ENCODE peak calls at places on chromosomes 3 and 15, in six cellular contexts. C is A549, S is PC-3, N is fibroblast of pulmonary artery, D is lower lobe of right lung, M is upper lobe of left lung. J is an unnamed sample.

GRCh38 chr3:99713440-99713839 is 75.0 kb downstream of the COL8A1 start:
- DNase-seq in C (no peak), S (no peak), N (no peak), D (no peak), M (no peak), J (no peak)

GRCh38 chr3:111112913-111113312 is 41.3 kb downstream of the NECTIN3 start:
- DNase-seq in C (no peak), S (no peak), N (peak; percentile 69), D (no peak), M (no peak), J (no peak)

GRCh38 chr3:163626753-163627152 is 1451.5 kb downstream of the SI start:
- DNase-seq in C (no peak), S (no peak), N (no peak), D (no peak), M (no peak), J (no peak)

GRCh38 chr3:33882296-33882695 is 83.9 kb downstream of the PDCD6IP start:
- DNase-seq in C (no peak), S (no peak), N (no peak), D (no peak), M (no peak), J (no peak)

GRCh38 chr15:38687340-38687739 is 122.7 kb upstream of the RASGRP1 start:
- DNase-seq in C (no peak), S (no peak), N (no peak), D (no peak), M (no peak), J (no peak)

GRCh38 chr15:31031471-31032064 is 40.1 kb upstream of the MTMR10 start:
- DNase-seq in C (no peak), S (no peak), N (peak; percentile 67), D (no peak), M (no peak), J (no peak)

GRCh38 chr15:101159096-101159935 is 92.5 kb downstream of the CHSY1 start:
- DNase-seq in C (no peak), S (no peak), N (no peak), D (peak; percentile 24), M (no peak), J (no peak)

GRCh38 chr15:56936929-56937328 is 18.5 kb downstream of the TCF12 start:
- DNase-seq in C (no peak), S (peak; percentile 74), N (no peak), D (no peak), M (no peak), J (no peak)

GRCh38 chr15:67166280-67167009 is 88.0 kb downstream of the AAGAB start:
- DNase-seq in C (no peak), S (no peak), N (no peak), D (no peak), M (no peak), J (no peak)

GRCh38 chr3:185720326-185720725 is 104.5 kb downstream of the IGF2BP2 start:
- DNase-seq in C (no peak), S (no peak), N (no peak), D (no peak), M (peak; percentile 37), J (no peak)

GRCh38 chr15:52097176-52097575 is 15.4 kb downstream of the BCL2L10 start:
- DNase-seq in C (no peak), S (no peak), N (peak; percentile 59), D (no peak), M (no peak), J (no peak)

DNA sequence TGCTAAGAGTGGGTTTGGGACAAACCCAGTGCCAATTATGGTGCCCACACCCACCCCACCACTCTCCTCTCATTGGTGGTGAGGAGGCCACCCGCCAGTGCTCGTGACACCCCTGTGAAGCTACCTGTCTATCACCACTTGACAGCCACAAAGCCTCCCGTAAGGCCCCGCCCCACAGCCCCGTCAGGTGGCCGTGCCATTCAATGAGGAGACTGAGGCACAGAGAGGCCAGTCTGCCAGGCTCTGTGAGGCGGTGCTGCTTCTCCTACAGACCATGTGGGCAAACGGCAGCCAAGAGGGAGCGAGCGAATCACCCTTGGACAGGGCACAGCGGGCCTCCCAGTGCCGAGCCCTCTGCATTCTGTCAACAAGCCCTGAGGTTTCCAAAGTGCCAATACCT is 53.5 kb downstream of the IQSEC1 start:
- DNase-seq in C (no peak), S (no peak), N (no peak), D (peak; percentile 32), M (no peak), J (no peak)
- H3K4me3 ChIP-seq in C (no peak overlapping the region), S (no peak overlapping the region), N (no peak overlapping the region), D (no peak overlapping the region), M (no peak overlapping the region), J (peak overlapping the region; percentile 10)

GRCh38 chr3:13105851-13106250 is 32.6 kb upstream of the IQSEC1 start:
- DNase-seq in C (no peak), S (peak; percentile 52), N (no peak), D (peak; percentile 32), M (no peak), J (no peak)
- H3K4me3 ChIP-seq in C (no peak overlapping the region), S (no peak overlapping the region), N (no peak overlapping the region), D (no peak overlapping the region), M (no peak overlapping the region), J (no peak overlapping the region)

DNA sequence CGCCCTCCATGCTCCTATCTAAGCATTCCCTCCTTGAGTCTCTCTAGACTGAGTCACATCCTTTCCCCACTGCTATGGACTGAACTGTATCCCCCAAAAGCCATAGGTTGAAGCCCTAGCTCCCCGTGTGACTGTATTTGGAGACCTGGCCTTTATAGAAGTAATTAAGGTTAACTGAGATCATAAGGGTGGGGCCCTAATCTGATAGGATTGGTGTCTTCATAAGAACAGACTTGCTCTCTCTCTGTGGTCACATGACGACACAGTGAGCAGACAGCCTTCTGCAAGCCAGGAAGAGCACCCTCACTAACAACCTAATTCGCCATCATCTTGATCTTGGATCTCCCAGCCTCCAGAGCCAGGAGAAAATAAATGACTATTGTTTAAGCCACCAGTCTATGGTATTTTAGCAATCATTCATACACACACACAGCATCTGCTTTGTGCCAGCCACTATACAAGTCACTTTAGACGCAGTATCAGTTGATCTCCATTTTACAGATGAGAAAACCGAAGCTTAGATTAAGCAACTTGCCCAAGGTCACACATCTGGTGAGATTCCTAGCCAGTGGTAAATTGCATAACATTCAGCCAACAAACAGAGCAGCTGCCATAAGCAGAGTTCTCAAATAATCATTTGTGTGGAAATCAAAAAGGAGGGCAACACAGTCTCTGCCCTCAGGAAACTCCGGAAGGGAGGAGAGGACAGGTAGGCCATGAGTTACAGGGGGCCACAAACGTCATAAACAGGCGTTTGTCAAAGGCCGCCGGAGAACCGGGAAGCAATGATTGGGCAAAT is 66.3 kb upstream of the HES1 start:
- DNase-seq in C (no peak), S (peak; percentile 30), N (peak; percentile 66), D (no peak), M (no peak), J (no peak)
- H3K4me3 ChIP-seq in C (no peak overlapping the region), S (no peak overlapping the region), N (no peak overlapping the region), D (no peak overlapping the region), M (no peak overlapping the region), J (no peak overlapping the region)

DNA sequence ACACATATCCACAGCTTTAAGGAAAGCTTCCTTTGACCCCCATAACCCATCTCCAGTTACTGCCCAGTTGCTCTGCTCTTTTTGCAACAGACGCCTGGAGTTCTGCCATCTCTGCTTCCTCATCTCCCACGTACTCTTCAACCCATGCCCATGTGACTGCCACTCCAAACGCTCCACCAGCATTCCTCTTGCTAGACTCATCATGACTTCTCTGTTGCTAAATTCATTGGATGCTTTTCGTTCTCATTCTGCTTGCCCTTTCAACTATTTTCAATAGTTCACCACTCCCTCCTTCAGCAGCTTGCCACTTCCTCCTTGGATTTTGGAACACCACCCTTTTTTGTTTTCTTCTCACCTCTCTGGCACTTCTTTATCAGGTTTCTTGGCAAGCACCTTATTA is 2.7 kb upstream of the KNSTRN start:
- DNase-seq in C (peak; percentile 77), S (peak; percentile 96), N (peak; percentile 98), D (peak; percentile 85), M (no peak), J (peak; percentile 97)
- H3K4me3 ChIP-seq in C (no peak overlapping the region), S (no peak overlapping the region), N (no peak overlapping the region), D (no peak overlapping the region), M (no peak overlapping the region), J (no peak overlapping the region)

GRCh38 chr3:65354880-65355279 is 667.1 kb upstream of the ADAMTS9 start:
- DNase-seq in C (no peak), S (no peak), N (no peak), D (no peak), M (no peak), J (no peak)
- H3K4me3 ChIP-seq in C (no peak overlapping the region), S (no peak overlapping the region), N (no peak overlapping the region), D (no peak overlapping the region), M (no peak overlapping the region), J (no peak overlapping the region)

GRCh38 chr3:152159328-152159727 is 109.4 kb upstream of the MBNL1 start:
- DNase-seq in C (peak; percentile 88), S (peak; percentile 93), N (peak; percentile 67), D (no peak), M (no peak), J (peak; percentile 89)
- H3K4me3 ChIP-seq in C (no peak overlapping the region), S (peak overlapping the region; percentile 7), N (no peak overlapping the region), D (no peak overlapping the region), M (no peak overlapping the region), J (no peak overlapping the region)

DNA sequence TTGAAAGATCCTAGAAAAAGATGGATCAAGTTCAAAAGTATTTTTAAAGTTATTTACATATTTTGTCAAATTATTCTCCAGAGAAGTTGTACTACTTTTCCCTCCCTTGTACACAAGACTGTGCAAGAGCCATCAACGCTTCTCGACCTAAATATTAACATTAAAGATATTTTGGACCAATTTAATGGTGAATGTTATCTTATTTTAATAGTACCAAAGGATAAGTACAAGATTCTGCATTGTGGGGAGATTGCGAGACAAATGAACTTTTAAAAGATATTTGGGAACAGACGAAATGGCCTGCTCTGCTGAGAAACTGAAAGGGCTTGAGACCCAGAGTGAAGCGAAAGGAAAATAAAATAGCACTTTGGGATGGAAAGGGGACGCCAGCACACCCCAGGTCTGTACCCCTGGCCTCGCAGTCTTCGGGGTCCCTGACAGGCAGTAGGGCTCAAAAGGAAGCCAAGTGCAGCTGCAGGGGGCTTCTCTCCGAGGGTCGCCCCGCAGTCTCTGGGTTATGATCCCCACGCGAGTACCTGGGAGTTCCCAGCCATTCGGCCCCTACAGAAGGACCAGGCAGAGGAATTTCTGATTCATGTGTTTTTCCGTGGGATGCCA is 97.5 kb upstream of the VGLL3 start:
- DNase-seq in C (no peak), S (no peak), N (peak; percentile 18), D (no peak), M (no peak), J (no peak)
- H3K4me3 ChIP-seq in C (peak overlapping the region; percentile 48), S (no peak overlapping the region), N (peak overlapping the region; percentile 59), D (peak overlapping the region; percentile 63), M (peak overlapping the region; percentile 36), J (peak overlapping the region; percentile 62)

DNA sequence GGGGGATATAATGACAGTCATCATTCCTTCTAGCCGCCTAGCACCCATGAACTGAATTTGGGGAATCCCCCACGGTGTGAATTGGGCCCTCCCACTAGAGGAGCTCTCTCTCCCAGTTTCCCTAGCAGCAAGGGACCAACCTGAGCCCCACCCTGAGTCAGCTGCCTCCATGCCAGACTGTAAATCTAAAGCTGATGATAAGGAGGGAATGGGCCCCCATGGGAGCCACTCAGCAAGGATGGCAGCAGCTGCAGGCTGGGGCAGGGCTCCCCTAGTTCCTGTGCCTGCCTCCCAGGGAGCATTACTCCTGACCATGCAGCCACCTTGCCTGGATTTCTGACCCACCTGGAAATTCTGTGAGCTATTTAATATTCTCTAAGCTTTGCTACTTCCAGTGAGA is 56.9 kb upstream of the PXYLP1 start:
- DNase-seq in C (no peak), S (no peak), N (no peak), D (no peak), M (peak; percentile 15), J (no peak)
- H3K4me3 ChIP-seq in C (no peak overlapping the region), S (no peak overlapping the region), N (no peak overlapping the region), D (no peak overlapping the region), M (no peak overlapping the region), J (no peak overlapping the region)